ENCODE peak calls at places on chromosomes 4 and X, in eight cellular contexts. One of them, this sample, is unnamed.
A peak's percentile ranks its signal among the peaks of the same experiment; 100 is the strongest.

GRCh38 chr4:8916914-8917305 is 45.3 kb upstream of the HMX1 start:
- DNase-seq in H1: no peak
- DNase-seq in GM12878: no peak
- DNase-seq in K562: no peak
- DNase-seq in endothelial cell of umbilical vein: no peak
- DNase-seq in HepG2: no peak
- DNase-seq in A549: no peak
- DNase-seq in HCT116: no peak
- DNase-seq in this sample: no peak

GRCh38 chr4:93810340-93810992 is 18.1 kb upstream of the ATOH1 start:
- DNase-seq in H1: no peak
- DNase-seq in K562: no peak
- DNase-seq in A549: no peak
- DNase-seq in endothelial cell of umbilical vein: no peak
- DNase-seq in HepG2: no peak
- DNase-seq in HCT116: no peak
- DNase-seq in GM12878: no peak
- DNase-seq in this sample: no peak

GRCh38 chr4:142778430-142778829 is 67.7 kb downstream of the INPP4B start:
- DNase-seq in K562: no peak
- DNase-seq in GM12878: no peak
- DNase-seq in H1: no peak
- DNase-seq in HepG2: no peak
- DNase-seq in A549: no peak
- DNase-seq in HCT116: no peak
- DNase-seq in endothelial cell of umbilical vein: no peak
- DNase-seq in this sample: no peak

GRCh38 chr4:168408620-168409019 is 71.7 kb downstream of the DDX60L start:
- DNase-seq in K562: no peak
- DNase-seq in GM12878: no peak
- DNase-seq in HCT116: peak; percentile 27
- DNase-seq in endothelial cell of umbilical vein: peak; percentile 97
- DNase-seq in A549: peak; percentile 79
- DNase-seq in H1: no peak
- DNase-seq in HepG2: no peak
- DNase-seq in this sample: no peak

GRCh38 chr4:177159600-177159999 is 150.1 kb upstream of the NEIL3 start:
- DNase-seq in K562: no peak
- DNase-seq in HepG2: no peak
- DNase-seq in A549: no peak
- DNase-seq in HCT116: no peak
- DNase-seq in H1: no peak
- DNase-seq in endothelial cell of umbilical vein: no peak
- DNase-seq in GM12878: no peak
- DNase-seq in this sample: no peak

GRCh38 chr4:184437988-184438774 is 36.2 kb downstream of the IRF2 start:
- DNase-seq in HCT116: no peak
- DNase-seq in endothelial cell of umbilical vein: no peak
- DNase-seq in A549: no peak
- DNase-seq in K562: no peak
- DNase-seq in HepG2: no peak
- DNase-seq in GM12878: no peak
- DNase-seq in H1: no peak
- DNase-seq in this sample: peak; percentile 29

GRCh38 chr4:55173580-55173979 is 48.2 kb upstream of the KDR start:
- DNase-seq in endothelial cell of umbilical vein: peak; percentile 74
- DNase-seq in GM12878: no peak
- DNase-seq in A549: peak; percentile 6
- DNase-seq in H1: no peak
- DNase-seq in K562: no peak
- DNase-seq in HepG2: no peak
- DNase-seq in HCT116: no peak
- DNase-seq in this sample: no peak

GRCh38 chr4:98522603-98523395 is 135.6 kb downstream of the TSPAN5 start:
- DNase-seq in A549: peak; percentile 38
- DNase-seq in endothelial cell of umbilical vein: peak; percentile 91
- DNase-seq in H1: no peak
- DNase-seq in GM12878: no peak
- DNase-seq in HCT116: peak; percentile 87
- DNase-seq in K562: no peak
- DNase-seq in HepG2: peak; percentile 35
- DNase-seq in this sample: no peak

GRCh38 chrX:30270639-30271038 is 23.7 kb downstream of the MAGEB1 start:
- DNase-seq in HCT116: no peak
- DNase-seq in K562: no peak
- DNase-seq in endothelial cell of umbilical vein: no peak
- DNase-seq in HepG2: no peak
- DNase-seq in A549: no peak
- DNase-seq in GM12878: no peak
- DNase-seq in H1: no peak
- DNase-seq in this sample: no peak

DNA sequence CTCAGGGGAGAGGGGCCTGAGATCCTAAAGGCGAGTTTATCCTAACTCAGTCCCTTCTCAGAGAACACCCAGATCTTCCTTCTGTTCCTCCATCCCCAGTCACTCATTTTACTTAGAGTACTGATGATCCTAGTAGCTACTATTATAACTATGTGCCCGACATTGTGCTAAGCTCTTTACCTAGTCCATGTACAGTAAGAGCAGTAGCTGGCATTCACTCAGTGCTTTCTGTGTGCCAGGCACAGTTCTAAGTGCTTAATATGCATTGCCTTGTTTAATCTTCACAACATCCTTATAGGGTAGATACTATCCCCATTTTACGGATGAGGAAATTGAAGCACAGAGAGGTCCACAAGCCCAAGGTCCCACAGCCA is 58.3 kb downstream of the FRMPD3 start:
- DNase-seq in HepG2: no peak
- DNase-seq in GM12878: no peak
- DNase-seq in endothelial cell of umbilical vein: no peak
- DNase-seq in H1: no peak
- DNase-seq in K562: no peak
- DNase-seq in HCT116: no peak
- DNase-seq in A549: no peak
- DNase-seq in this sample: no peak
- TF ChIP-seq POLR2A in HepG2: no peak
- TF ChIP-seq POLR2A in GM12878: no peak
- TF ChIP-seq POLR2A in endothelial cell of umbilical vein: no peak
- TF ChIP-seq POLR2A in H1: no peak
- TF ChIP-seq POLR2A in K562: no peak
- TF ChIP-seq POLR2A in HCT116: no peak
- TF ChIP-seq POLR2A in A549: no peak
- TF ChIP-seq POLR2A in this sample: no peak

DNA sequence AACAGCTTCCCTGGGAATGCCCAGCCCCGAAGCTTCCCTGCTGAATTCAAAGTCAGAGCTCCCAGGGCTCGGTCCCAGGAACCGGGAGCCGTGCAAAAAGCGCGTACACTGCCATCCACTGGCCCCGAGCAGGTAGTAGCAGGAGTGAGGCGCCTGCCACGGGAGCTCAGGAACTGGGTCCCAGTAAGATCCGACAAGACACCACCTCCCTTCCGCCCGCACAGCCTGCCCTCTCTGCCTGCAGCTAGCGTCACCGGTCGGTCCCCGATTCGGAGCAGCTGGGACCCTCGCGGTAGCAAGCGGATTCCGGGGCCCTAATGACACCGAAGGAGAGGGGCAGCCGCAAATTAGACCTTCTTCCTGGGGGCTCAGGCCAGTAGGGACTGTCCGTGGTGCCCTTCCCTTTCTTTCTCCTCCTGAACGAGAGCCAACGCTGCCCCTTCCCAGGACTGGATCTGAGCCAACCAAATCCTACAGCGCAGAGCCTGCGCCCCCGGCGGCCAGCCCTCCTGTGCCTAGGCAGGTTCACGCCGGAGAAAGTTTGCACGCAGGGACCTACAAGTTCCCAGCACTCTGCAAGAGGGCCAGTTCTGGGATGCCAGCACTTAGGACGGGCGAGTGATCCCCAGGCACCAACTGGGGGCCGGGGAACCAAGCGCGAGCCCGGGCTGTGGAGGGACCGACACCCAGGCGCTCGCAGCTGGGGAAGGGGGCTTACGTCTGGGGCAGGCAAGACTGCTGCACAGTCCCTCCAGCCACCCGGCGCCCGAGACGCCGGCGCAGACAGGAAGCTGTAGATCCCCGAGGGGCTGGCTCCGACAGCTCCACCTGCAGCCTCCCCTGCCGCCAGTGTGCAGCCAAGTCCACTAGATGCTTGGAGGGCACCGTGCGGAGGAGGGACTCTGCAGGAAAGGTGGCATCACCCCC is 949 bp downstream of the CORIN start:
- DNase-seq in H1: peak; percentile 79
- DNase-seq in endothelial cell of umbilical vein: peak; percentile 56
- DNase-seq in HCT116: no peak
- DNase-seq in HepG2: peak; percentile 76
- DNase-seq in GM12878: no peak
- DNase-seq in A549: peak; percentile 74
- DNase-seq in K562: peak; percentile 19
- DNase-seq in this sample: peak; percentile 84
- TF ChIP-seq MAX in H1: no peak
- TF ChIP-seq MAX in endothelial cell of umbilical vein: no peak
- TF ChIP-seq MAX in HCT116: no peak
- TF ChIP-seq MAX in HepG2: peak; percentile 20
- TF ChIP-seq MAX in GM12878: no peak
- TF ChIP-seq MAX in A549: peak; percentile 18
- TF ChIP-seq MAX in K562: no peak
- TF ChIP-seq MAX in this sample: no peak

GRCh38 chrX:153969904-153970397 is 1.7 kb downstream of the HCFC1 start:
- DNase-seq in H1: no peak
- DNase-seq in endothelial cell of umbilical vein: peak; percentile 23
- DNase-seq in K562: no peak
- DNase-seq in HepG2: no peak
- DNase-seq in HCT116: no peak
- DNase-seq in A549: no peak
- DNase-seq in GM12878: no peak
- DNase-seq in this sample: no peak

GRCh38 chrX:153971632-153972367 is at the start of gene HCFC1:
- DNase-seq in H1: no peak
- DNase-seq in A549: peak; percentile 94
- DNase-seq in HepG2: peak; percentile 75
- DNase-seq in GM12878: peak; percentile 64
- DNase-seq in K562: peak; percentile 68
- DNase-seq in endothelial cell of umbilical vein: peak; percentile 87
- DNase-seq in HCT116: peak; percentile 69
- DNase-seq in this sample: peak; percentile 92

GRCh38 chrX:153972368-153973126 is at the start of gene TMEM187:
- DNase-seq in A549: peak; percentile 94
- DNase-seq in GM12878: peak; percentile 75
- DNase-seq in HCT116: peak; percentile 76
- DNase-seq in K562: peak; percentile 85
- DNase-seq in endothelial cell of umbilical vein: peak; percentile 79
- DNase-seq in H1: no peak
- DNase-seq in HepG2: peak; percentile 84
- DNase-seq in this sample: peak; percentile 96

GRCh38 chrX:153970398-153971123 is 1.1 kb downstream of the HCFC1 start:
- DNase-seq in GM12878: no peak
- DNase-seq in endothelial cell of umbilical vein: no peak
- DNase-seq in H1: no peak
- DNase-seq in A549: peak; percentile 76
- DNase-seq in HCT116: no peak
- DNase-seq in HepG2: peak; percentile 29
- DNase-seq in K562: peak; percentile 50
- DNase-seq in this sample: peak; percentile 85

GRCh38 chrX:153971124-153971631 is 440 bp downstream of the HCFC1 start:
- DNase-seq in GM12878: peak; percentile 65
- DNase-seq in K562: peak; percentile 59
- DNase-seq in HepG2: peak; percentile 65
- DNase-seq in endothelial cell of umbilical vein: peak; percentile 80
- DNase-seq in H1: no peak
- DNase-seq in HCT116: peak; percentile 60
- DNase-seq in A549: peak; percentile 90
- DNase-seq in this sample: peak; percentile 93
- TF ChIP-seq POLR2A in GM12878: peak; percentile 67
- TF ChIP-seq POLR2A in K562: peak; percentile 72
- TF ChIP-seq POLR2A in HepG2: no peak
- TF ChIP-seq POLR2A in endothelial cell of umbilical vein: no peak
- TF ChIP-seq POLR2A in H1: no peak
- TF ChIP-seq POLR2A in HCT116: no peak
- TF ChIP-seq POLR2A in A549: no peak
- TF ChIP-seq POLR2A in this sample: peak; percentile 17

GRCh38 chr4:16194199-16194598 is 32.1 kb downstream of the TAPT1 start:
- DNase-seq in H1: no peak
- DNase-seq in A549: no peak
- DNase-seq in GM12878: no peak
- DNase-seq in HepG2: no peak
- DNase-seq in HCT116: no peak
- DNase-seq in endothelial cell of umbilical vein: no peak
- DNase-seq in K562: no peak
- DNase-seq in this sample: no peak

GRCh38 chr4:16195209-16195608 is 31.1 kb downstream of the TAPT1 start:
- DNase-seq in endothelial cell of umbilical vein: no peak
- DNase-seq in GM12878: no peak
- DNase-seq in H1: no peak
- DNase-seq in K562: no peak
- DNase-seq in HCT116: no peak
- DNase-seq in A549: no peak
- DNase-seq in HepG2: no peak
- DNase-seq in this sample: no peak

GRCh38 chr4:16196482-16197393 is 29.5 kb downstream of the TAPT1 start:
- DNase-seq in A549: peak; percentile 54
- DNase-seq in H1: no peak
- DNase-seq in K562: no peak
- DNase-seq in endothelial cell of umbilical vein: peak; percentile 83
- DNase-seq in GM12878: peak; percentile 21
- DNase-seq in HCT116: peak; percentile 38
- DNase-seq in HepG2: peak; percentile 4
- DNase-seq in this sample: peak; percentile 50

GRCh38 chr4:16192067-16192466 is 34.2 kb downstream of the TAPT1 start:
- DNase-seq in HepG2: no peak
- DNase-seq in GM12878: no peak
- DNase-seq in endothelial cell of umbilical vein: peak; percentile 2
- DNase-seq in A549: no peak
- DNase-seq in K562: no peak
- DNase-seq in H1: no peak
- DNase-seq in HCT116: no peak
- DNase-seq in this sample: no peak

DNA sequence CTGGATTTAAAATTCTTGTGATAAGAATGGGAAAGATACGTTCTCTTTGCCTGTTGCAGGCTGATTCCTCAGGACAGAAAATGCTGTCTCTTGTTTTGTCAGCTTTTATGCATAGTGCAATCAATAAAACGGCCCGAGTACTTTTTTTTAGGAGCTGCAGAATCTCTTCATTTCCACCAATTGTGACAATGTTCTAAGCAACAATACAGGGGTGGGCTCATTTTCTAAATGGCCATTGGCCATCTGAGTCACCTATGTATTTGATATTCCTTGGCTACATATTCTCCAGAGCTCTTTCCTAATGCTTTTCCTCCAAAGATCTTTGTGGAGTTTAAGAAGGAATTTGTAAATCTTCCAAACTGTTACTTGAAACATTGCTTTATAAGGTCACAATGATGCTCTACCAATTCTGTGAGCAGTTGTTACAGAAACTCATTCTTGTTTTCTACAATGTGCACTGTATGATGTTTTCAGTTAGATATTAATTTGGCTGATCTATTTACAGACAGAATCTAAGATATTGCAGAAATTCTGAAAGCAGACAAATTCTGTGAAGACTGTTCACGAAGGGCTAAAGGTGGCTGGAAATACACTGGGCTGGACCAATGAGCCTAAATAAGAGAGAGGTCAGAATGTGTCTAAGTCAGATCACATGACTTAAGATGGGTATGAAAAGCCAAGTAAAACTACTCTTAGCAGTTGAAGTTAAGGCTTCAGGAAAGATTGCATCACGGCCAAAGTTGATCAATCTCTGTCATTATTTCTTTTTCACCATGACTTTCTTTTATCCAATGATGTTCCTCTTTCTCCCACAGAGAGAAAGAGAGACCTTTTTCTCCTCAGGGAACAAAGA is 33.4 kb downstream of the TAPT1 start:
- DNase-seq in HCT116: no peak
- DNase-seq in GM12878: no peak
- DNase-seq in A549: no peak
- DNase-seq in K562: no peak
- DNase-seq in H1: no peak
- DNase-seq in HepG2: no peak
- DNase-seq in endothelial cell of umbilical vein: peak; percentile 54
- DNase-seq in this sample: no peak
- TF ChIP-seq MAX in HCT116: no peak
- TF ChIP-seq MAX in GM12878: no peak
- TF ChIP-seq MAX in A549: no peak
- TF ChIP-seq MAX in K562: no peak
- TF ChIP-seq MAX in H1: no peak
- TF ChIP-seq MAX in HepG2: no peak
- TF ChIP-seq MAX in endothelial cell of umbilical vein: no peak
- TF ChIP-seq MAX in this sample: no peak